ENCODE peak calls at places on chromosome 6, in eight cellular contexts. A is GM04504; O is lower lobe of right lung; S is activated CD4-positive, CD25-positive, alpha-beta regulatory T cell treated with anti-CD3 and anti-CD28 coated beads, Interleukin-2, amount 50 U/mL, for 16 hours; W is right atrium auricular region; K is activated CD4-positive, alpha-beta T cell treated with anti-CD3 and anti-CD28 coated beads, Interleukin-2, amount 50 U/mL, for 4 hours; J is NCI-H345; D is NCI-H2081. Y is an unnamed sample.

GRCh38 chr6:134424131-134424794 is 106.4 kb upstream of the SGK1 start:
- DNase-seq in S (no peak), O (no peak), A (no peak), W (no peak), J (no peak), D (no peak), K (no peak), Y (no peak)

GRCh38 chr6:117590447-117590846 is 11.9 kb downstream of the GOPC start:
- DNase-seq in O (no peak), A (no peak), W (no peak), K (no peak), S (no peak), D (no peak), J (no peak), Y (no peak)

GRCh38 chr6:1087112-1087843 is 224.6 kb upstream of the FOXQ1 start:
- DNase-seq in J (no peak), S (no peak), D (no peak), A (no peak), W (no peak), K (no peak), O (no peak), Y (no peak)

GRCh38 chr6:46491789-46492547 is 719 bp upstream of the RCAN2 start:
- DNase-seq in J (peak), O (peak), K (no peak), W (no peak), D (peak), S (no peak), A (no peak), Y (no peak)

GRCh38 chr6:25375125-25375524 is 96.0 kb downstream of the CARMIL1 start:
- DNase-seq in D (no peak), K (no peak), S (no peak), O (no peak), J (no peak), A (no peak), W (no peak), Y (no peak)

GRCh38 chr6:29943053-29943966 is 978 bp downstream of the HLA-A start:
- DNase-seq in W (no peak), J (no peak), A (no peak), D (no peak), O (peak), K (no peak), S (no peak), Y (no peak)

GRCh38 chr6:118080547-118080946 is 173.5 kb downstream of the SLC35F1 start:
- DNase-seq in W (no peak), A (no peak), O (no peak), J (no peak), K (no peak), S (no peak), D (no peak), Y (no peak)

GRCh38 chr6:159988983-159989454 is 20.1 kb downstream of the IGF2R start:
- DNase-seq in W (no peak), O (no peak), K (no peak), S (no peak), A (no peak), D (no peak), J (no peak), Y (no peak)

GRCh38 chr6:64013061-64013410 is 377.4 kb downstream of the PHF3 start:
- DNase-seq in O (no peak), A (no peak), K (no peak), D (peak), W (no peak), S (no peak), J (no peak), Y (no peak)

GRCh38 chr6:160426146-160426545 is 78.0 kb downstream of the SLC22A3 start:
- DNase-seq in J (no peak), O (no peak), W (no peak), K (no peak), A (no peak), S (no peak), D (no peak), Y (no peak)

GRCh38 chr6:156984178-156984738 is 207.1 kb downstream of the ARID1B start:
- DNase-seq in A (no peak), W (no peak), K (no peak), D (no peak), S (no peak), J (no peak), O (no peak), Y (no peak)

GRCh38 chr6:87100216-87100615 is 5.3 kb upstream of the CGA start:
- DNase-seq in S (no peak), O (no peak), W (no peak), D (no peak), J (no peak), A (no peak), K (no peak), Y (no peak)

GRCh38 chr6:123803456-123803861 is 206 bp upstream of the NKAIN2 start:
- DNase-seq in K (no peak), S (no peak), O (no peak), D (peak), W (no peak), A (no peak), J (no peak), Y (no peak)

GRCh38 chr6:169539176-169539897 is 162.5 kb downstream of the WDR27 start:
- DNase-seq in O (no peak), S (no peak), K (no peak), J (no peak), W (no peak), A (no peak), D (no peak), Y (no peak)

GRCh38 chr6:44452725-44453124 is 65.2 kb downstream of the CDC5L start:
- DNase-seq in K (no peak), S (no peak), W (no peak), D (no peak), O (no peak), A (peak), J (no peak), Y (no peak)

GRCh38 chr6:4129446-4129845 is 5.9 kb downstream of the ECI2 start:
- DNase-seq in A (no peak), K (no peak), J (no peak), S (no peak), W (no peak), D (no peak), O (no peak), Y (no peak)

GRCh38 chr6:170188571-170189001 is 102.3 kb downstream of the DLL1 start:
- DNase-seq in W (no peak), J (no peak), D (no peak), O (no peak), S (no peak), K (no peak), A (no peak), Y (no peak)

GRCh38 chr6:167760979-167761793 is 65.5 kb upstream of the AFDN start:
- DNase-seq in D (no peak), A (no peak), S (no peak), O (peak), J (no peak), K (no peak), W (peak), Y (no peak)

GRCh38 chr6:6695711-6696048 is 107.2 kb downstream of the LY86 start:
- DNase-seq in D (no peak), J (no peak), O (no peak), K (no peak), S (no peak), W (no peak), A (no peak), Y (no peak)

GRCh38 chr6:28876702-28877101 is 47.1 kb downstream of the TRIM27 start:
- DNase-seq in K (no peak), O (no peak), D (no peak), W (no peak), J (no peak), A (no peak), S (no peak), Y (no peak)

GRCh38 chr6:134077301-134077700 is 24.9 kb upstream of the SLC2A12 start:
- DNase-seq in O (no peak), W (no peak), J (no peak), S (no peak), A (no peak), K (no peak), D (no peak), Y (no peak)

GRCh38 chr6:23403458-23403857 is 722.6 kb upstream of the NRSN1 start:
- DNase-seq in A (no peak), S (no peak), K (no peak), J (no peak), O (no peak), W (no peak), D (no peak), Y (no peak)

GRCh38 chr6:162385980-162386379 is 341.6 kb downstream of the PRKN start:
- DNase-seq in W (no peak), S (no peak), J (no peak), O (no peak), K (no peak), A (no peak), D (no peak), Y (no peak)

GRCh38 chr6:29553268-29554057 is 6.1 kb downstream of the UBD start:
- DNase-seq in O (peak), S (no peak), A (peak), K (peak), J (no peak), D (no peak), W (peak), Y (no peak)

GRCh38 chr6:22399693-22400092 is 102.9 kb upstream of the PRL start:
- DNase-seq in S (no peak), D (no peak), A (no peak), O (no peak), J (no peak), K (no peak), W (no peak), Y (no peak)

GRCh38 chr6:63899550-63899949 is 263.9 kb downstream of the PHF3 start:
- DNase-seq in D (no peak), S (no peak), K (no peak), O (no peak), W (no peak), J (no peak), A (no peak), Y (no peak)